ENCODE peak calls at places on chromosomes 13 and 19, in six cellular contexts. W is CD4-positive, alpha-beta T cell; R is GM13977; Y is foreskin keratinocyte; P is nephron progenitor cell; U is activated CD8-positive, alpha-beta T cell treated with anti-CD3 and anti-CD28 coated beads for 36 hours. K is an unnamed sample.

GRCh38 chr19:31444931-31445330 is 95.7 kb upstream of the TSHZ3 start:
- DNase-seq in R (no peak), W (no peak), P (no peak), U (no peak), Y (no peak), K (no peak)

GRCh38 chr13:49791753-49792549 is 531 bp downstream of the KPNA3 start:
- DNase-seq in U (peak; percentile 69), Y (peak; percentile 25), W (peak; percentile 47), R (peak; percentile 55), P (peak; percentile 67), K (peak; percentile 68)

GRCh38 chr19:45640849-45641273 is 1.7 kb upstream of the EML2 start:
- DNase-seq in W (no peak), R (no peak), Y (no peak), P (peak; percentile 56), U (peak; percentile 79), K (peak; percentile 83)

GRCh38 chr19:30281903-30282302 is 90.3 kb upstream of the ZNF536 start:
- DNase-seq in P (no peak), Y (no peak), R (no peak), U (no peak), W (no peak), K (no peak)

GRCh38 chr13:95896302-95896701 is 156.9 kb downstream of the UGGT2 start:
- DNase-seq in U (no peak), P (no peak), W (no peak), R (no peak), Y (peak; percentile 35), K (no peak)

GRCh38 chr13:95603887-95604533 is 40.5 kb downstream of the DZIP1 start:
- DNase-seq in W (no peak), R (no peak), U (no peak), Y (peak; percentile 33), P (no peak), K (no peak)

GRCh38 chr13:47890146-47890814 is 110.8 kb downstream of the SUCLA2 start:
- DNase-seq in Y (no peak), R (no peak), U (peak; percentile 36), W (no peak), P (no peak), K (no peak)

GRCh38 chr13:41774605-41775218 is 186.2 kb downstream of the VWA8 start:
- DNase-seq in Y (no peak), W (no peak), U (no peak), R (no peak), P (no peak), K (no peak)

GRCh38 chr13:88074794-88075509 is 403.8 kb downstream of the SLITRK5 start:
- DNase-seq in P (no peak), U (no peak), R (no peak), Y (peak; percentile 17), W (no peak), K (no peak)

GRCh38 chr19:5452594-5453565 is 2.3 kb upstream of the ZNRF4 start:
- DNase-seq in R (no peak), U (peak; percentile 14), Y (no peak), W (no peak), P (no peak), K (peak; percentile 18)

GRCh38 chr13:102530751-102531150 is 66.0 kb upstream of the TPP2 start:
- DNase-seq in P (no peak), Y (no peak), W (no peak), U (no peak), R (no peak), K (no peak)

GRCh38 chr19:12880551-12881171 is 588 bp downstream of the DNASE2 start:
- DNase-seq in Y (peak; percentile 26), W (no peak), U (peak; percentile 32), R (peak; percentile 63), P (peak; percentile 63), K (peak; percentile 46)

GRCh38 chr13:42028113-42028799 is 20.2 kb upstream of the DGKH start:
- DNase-seq in P (no peak), U (no peak), W (no peak), Y (no peak), R (no peak), K (no peak)

GRCh38 chr19:48424694-48425219 is 21.0 kb upstream of the GRWD1 start:
- DNase-seq in W (no peak), Y (no peak), P (no peak), R (peak; percentile 60), U (peak; percentile 35), K (peak; percentile 45)

GRCh38 chr13:114035583-114036501 is 62.0 kb upstream of the C13orf46 start:
- DNase-seq in P (peak; percentile 45), U (no peak), R (no peak), W (no peak), Y (no peak), K (no peak)

GRCh38 chr19:28727133-28727834 is 485.7 kb downstream of the UQCRFS1 start:
- DNase-seq in R (no peak), W (peak; percentile 15), U (no peak), Y (peak; percentile 7), P (no peak), K (no peak)

DNA sequence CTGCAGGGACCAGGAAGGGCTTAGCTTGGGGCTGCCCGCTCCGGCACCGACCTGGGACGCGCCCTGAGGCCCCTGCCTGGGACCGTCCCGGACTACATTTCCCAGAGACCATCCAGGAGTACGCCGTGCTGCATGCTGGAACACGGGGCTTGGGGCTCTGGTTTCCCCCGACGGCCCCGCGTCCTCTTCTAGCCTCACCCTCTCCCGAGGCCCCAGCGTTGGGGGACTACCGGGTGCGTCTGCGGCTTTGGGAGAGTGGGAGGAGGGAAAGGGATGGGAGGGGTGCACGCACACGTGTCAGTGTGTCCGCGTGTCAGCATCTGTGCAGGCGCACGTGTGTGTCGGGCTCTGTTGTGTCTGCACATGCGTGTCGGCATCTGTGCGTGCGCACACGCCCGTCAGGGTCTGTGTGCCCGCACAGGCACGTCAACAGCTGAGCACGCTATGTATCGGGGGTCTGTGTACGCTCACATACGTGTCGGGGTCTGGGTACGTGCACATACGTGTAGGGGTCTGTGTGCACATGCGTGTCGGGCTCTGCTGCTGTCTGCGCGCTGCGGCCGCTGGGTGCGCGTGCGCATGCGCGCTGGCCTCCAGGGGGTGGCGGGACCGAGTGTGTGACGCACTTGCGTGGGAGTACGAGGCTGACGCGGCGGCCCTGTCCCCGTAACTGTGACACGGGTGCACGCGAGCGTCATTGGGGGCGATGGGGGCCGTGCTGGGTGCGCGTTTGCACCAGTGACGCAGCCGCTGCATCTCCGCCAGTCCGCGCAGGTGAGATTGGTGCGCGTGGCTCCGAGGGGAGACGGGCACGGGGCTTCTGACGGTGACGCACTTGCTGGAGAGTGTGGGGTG is at the start of gene ZNF331:
- DNase-seq in U (peak; percentile 91), P (peak; percentile 75), Y (peak; percentile 73), W (peak; percentile 91), R (peak; percentile 80), K (peak; percentile 90)
- TF ChIP-seq CTCF in U (no peak), P (peak; percentile 8), Y (peak; percentile 53), W (no peak), R (peak; percentile 13), K (peak; percentile 49)

GRCh38 chr19:35977446-35978222 is 17.4 kb upstream of the SDHAF1 start:
- DNase-seq in P (no peak), R (no peak), W (no peak), Y (no peak), U (peak; percentile 71), K (peak; percentile 59)
- TF ChIP-seq CTCF in P (peak; percentile 23), R (peak; percentile 30), W (no peak), Y (peak; percentile 26), U (peak; percentile 60), K (peak; percentile 28)

DNA sequence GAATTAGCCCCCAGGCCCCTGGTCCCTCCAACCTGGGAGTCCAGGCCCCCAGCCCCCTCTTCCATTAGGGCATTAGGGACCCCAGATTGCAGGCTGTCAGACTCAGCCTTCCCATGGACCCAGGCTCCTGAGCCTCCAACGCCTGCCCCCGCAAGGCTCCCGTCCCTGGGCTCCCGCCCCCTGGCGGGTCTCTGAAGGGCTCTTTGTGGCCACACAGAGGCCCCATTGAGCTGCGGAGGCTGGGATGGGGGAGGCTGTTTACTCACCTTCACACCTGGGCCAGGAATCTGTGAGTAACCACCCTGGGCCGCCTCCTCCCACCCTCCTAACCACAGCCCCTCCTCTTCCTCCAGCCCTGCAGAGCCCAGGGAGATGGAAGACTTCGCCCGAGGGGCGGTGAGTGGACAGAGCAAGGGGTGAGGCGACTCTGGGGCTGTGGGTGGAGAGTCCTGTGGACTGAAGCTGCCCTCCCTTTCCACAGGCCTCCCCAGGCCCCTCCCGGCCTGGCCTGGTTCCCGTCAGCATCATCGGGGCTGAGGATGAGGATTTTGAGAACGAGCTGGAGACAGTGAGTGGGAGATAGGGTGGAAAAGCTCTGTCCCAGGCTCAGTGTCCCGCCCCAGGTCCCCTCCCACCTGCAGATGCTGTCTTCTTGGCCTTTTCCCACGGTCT is 4.9 kb downstream of the ARHGEF1 start:
- DNase-seq in P (peak; percentile 35), R (peak; percentile 73), Y (peak; percentile 96), U (peak; percentile 96), W (peak; percentile 90), K (peak; percentile 82)
- TF ChIP-seq CTCF in P (no peak), R (peak; percentile 52), Y (peak; percentile 88), U (peak; percentile 50), W (peak; percentile 54), K (peak; percentile 35)

GRCh38 chr13:29260684-29261083 is 334.8 kb downstream of the SLC7A1 start:
- DNase-seq in P (no peak), U (no peak), Y (no peak), W (no peak), R (no peak), K (peak; percentile 32)
- TF ChIP-seq CTCF in P (no peak), U (no peak), Y (no peak), W (no peak), R (peak; percentile 31), K (peak; percentile 34)

DNA sequence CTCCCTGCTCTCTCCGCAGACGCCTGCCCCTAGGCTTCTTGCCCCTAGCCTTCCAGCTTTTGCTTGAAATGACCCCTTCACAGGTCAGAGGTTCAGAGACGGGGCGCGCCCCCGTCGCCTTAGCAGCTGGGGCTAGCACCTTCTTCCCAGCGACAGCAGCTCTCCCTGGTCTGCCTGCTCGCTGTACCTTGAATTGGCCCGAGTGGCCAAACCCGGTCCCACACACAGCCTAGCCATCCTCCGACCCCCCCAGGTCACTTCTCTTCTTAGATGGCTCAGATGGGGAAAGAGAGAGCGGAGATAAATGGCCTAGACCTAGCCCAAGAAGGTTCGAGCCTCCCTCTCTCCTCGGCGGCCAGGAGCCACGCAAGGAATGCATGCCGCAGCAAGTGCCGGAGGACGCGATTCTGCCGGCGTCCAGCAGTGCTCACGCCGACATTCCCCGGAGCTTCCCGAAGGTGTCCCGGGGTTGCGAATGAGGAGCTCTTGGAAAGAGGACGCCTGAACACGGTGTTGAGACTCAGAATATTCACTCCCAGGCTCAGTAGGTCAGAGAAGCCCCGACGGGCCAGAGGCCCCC is 1.3 kb downstream of the CDX2 start:
- DNase-seq in Y (no peak), P (peak; percentile 54), W (no peak), U (no peak), R (peak; percentile 31), K (no peak)
- TF ChIP-seq CTCF in Y (no peak), P (no peak), W (no peak), U (no peak), R (no peak), K (no peak)

DNA sequence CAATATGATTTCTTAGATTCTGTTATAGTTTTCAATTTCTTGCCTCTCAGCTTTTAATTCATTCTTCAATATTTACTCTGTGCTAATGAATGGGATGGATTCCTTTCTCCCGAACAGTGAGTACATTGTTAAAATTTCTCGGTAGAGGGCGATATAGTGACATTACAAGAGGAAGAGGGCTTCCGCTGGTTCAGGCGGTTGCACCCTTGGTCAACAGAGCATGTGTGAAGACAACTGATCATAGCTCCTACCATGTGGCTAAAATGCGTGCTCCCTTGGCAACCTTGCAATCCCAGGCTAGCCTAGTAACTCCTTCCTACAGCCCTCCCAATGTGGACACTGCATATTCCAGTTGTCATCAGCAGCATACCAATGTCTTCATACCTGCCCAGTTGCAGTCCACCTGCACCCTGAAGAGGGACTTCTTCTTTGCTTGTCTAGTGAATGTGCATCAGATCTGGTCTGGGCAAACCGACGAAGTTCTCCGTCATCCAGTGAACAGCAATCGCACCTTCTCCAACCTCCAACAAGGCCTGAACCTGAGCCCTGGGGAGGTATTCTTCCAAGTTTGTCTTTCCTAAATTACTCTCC is 653.0 kb upstream of the GPC6 start:
- DNase-seq in R (peak; percentile 17), U (no peak), P (peak; percentile 37), Y (no peak), W (no peak), K (peak; percentile 59)
- TF ChIP-seq CTCF in R (peak; percentile 42), U (no peak), P (peak; percentile 62), Y (peak; percentile 41), W (no peak), K (no peak)